ENCODE peak calls at places on chromosomes 13 and 19, in four cellular contexts. One of them, this sample, is unnamed.

GRCh38 chr19:18856385-18857126 is 24.8 kb downstream of the UPF1 start:
- DNase-seq in nephron progenitor cell: no peak
- DNase-seq in neural crest cell: no peak
- DNase-seq in DMS 273 treated with DMSO at 0.1 percent for 48 hours: no peak
- DNase-seq in this sample: peak; percentile 50

GRCh38 chr19:47391510-47392223 is 27.7 kb downstream of the MEIS3 start:
- DNase-seq in neural crest cell: peak; percentile 94
- DNase-seq in DMS 273 treated with DMSO at 0.1 percent for 48 hours: peak; percentile 31
- DNase-seq in nephron progenitor cell: peak; percentile 85
- DNase-seq in this sample: peak; percentile 91

GRCh38 chr13:29402168-29402621 is 193.3 kb downstream of the SLC7A1 start:
- DNase-seq in DMS 273 treated with DMSO at 0.1 percent for 48 hours: no peak
- DNase-seq in neural crest cell: no peak
- DNase-seq in nephron progenitor cell: no peak
- DNase-seq in this sample: no peak

GRCh38 chr13:77274126-77274525 is 52.8 kb downstream of the MYCBP2 start:
- DNase-seq in nephron progenitor cell: no peak
- DNase-seq in DMS 273 treated with DMSO at 0.1 percent for 48 hours: no peak
- DNase-seq in neural crest cell: no peak
- DNase-seq in this sample: no peak

GRCh38 chr13:106172176-106172905 is 363.1 kb downstream of the EFNB2 start:
- DNase-seq in DMS 273 treated with DMSO at 0.1 percent for 48 hours: no peak
- DNase-seq in neural crest cell: no peak
- DNase-seq in nephron progenitor cell: no peak
- DNase-seq in this sample: no peak

GRCh38 chr19:17209126-17210036 is 5.8 kb upstream of the USE1 start:
- DNase-seq in DMS 273 treated with DMSO at 0.1 percent for 48 hours: no peak
- DNase-seq in neural crest cell: peak; percentile 31
- DNase-seq in nephron progenitor cell: peak; percentile 91
- DNase-seq in this sample: peak; percentile 95

GRCh38 chr19:16628984-16629691 is 1.1 kb upstream of the MED26 start:
- DNase-seq in neural crest cell: no peak
- DNase-seq in DMS 273 treated with DMSO at 0.1 percent for 48 hours: peak; percentile 48
- DNase-seq in nephron progenitor cell: peak; percentile 32
- DNase-seq in this sample: peak; percentile 25

GRCh38 chr19:15464394-15465385 is at the start of gene RASAL3:
- DNase-seq in nephron progenitor cell: no peak
- DNase-seq in DMS 273 treated with DMSO at 0.1 percent for 48 hours: no peak
- DNase-seq in neural crest cell: no peak
- DNase-seq in this sample: no peak

GRCh38 chr19:47853003-47853402 is 6.0 kb upstream of the TPRX2 start:
- DNase-seq in nephron progenitor cell: no peak
- DNase-seq in DMS 273 treated with DMSO at 0.1 percent for 48 hours: no peak
- DNase-seq in neural crest cell: no peak
- DNase-seq in this sample: no peak

GRCh38 chr19:49335071-49335783 is at the start of gene CD37:
- DNase-seq in DMS 273 treated with DMSO at 0.1 percent for 48 hours: no peak
- DNase-seq in neural crest cell: no peak
- DNase-seq in nephron progenitor cell: no peak
- DNase-seq in this sample: no peak

GRCh38 chr13:41231025-41231677 is 32.2 kb downstream of the MTRF1 start:
- DNase-seq in nephron progenitor cell: no peak
- DNase-seq in DMS 273 treated with DMSO at 0.1 percent for 48 hours: no peak
- DNase-seq in neural crest cell: no peak
- DNase-seq in this sample: no peak

GRCh38 chr19:10544242-10544752 is 593 bp downstream of the ATG4D start:
- DNase-seq in neural crest cell: no peak
- DNase-seq in DMS 273 treated with DMSO at 0.1 percent for 48 hours: no peak
- DNase-seq in nephron progenitor cell: no peak
- DNase-seq in this sample: no peak

GRCh38 chr19:13463296-13463695 is 43.0 kb downstream of the CACNA1A start:
- DNase-seq in nephron progenitor cell: peak; percentile 85
- DNase-seq in neural crest cell: peak; percentile 61
- DNase-seq in DMS 273 treated with DMSO at 0.1 percent for 48 hours: no peak
- DNase-seq in this sample: no peak

GRCh38 chr13:86282450-86282849 is 483.2 kb upstream of the SLITRK6 start:
- DNase-seq in nephron progenitor cell: no peak
- DNase-seq in neural crest cell: no peak
- DNase-seq in DMS 273 treated with DMSO at 0.1 percent for 48 hours: no peak
- DNase-seq in this sample: no peak

GRCh38 chr13:73521291-73521626 is 462.5 kb downstream of the KLF5 start:
- DNase-seq in neural crest cell: no peak
- DNase-seq in nephron progenitor cell: no peak
- DNase-seq in DMS 273 treated with DMSO at 0.1 percent for 48 hours: no peak
- DNase-seq in this sample: no peak

GRCh38 chr19:30752201-30752600 is 380.0 kb downstream of the ZNF536 start:
- DNase-seq in DMS 273 treated with DMSO at 0.1 percent for 48 hours: no peak
- DNase-seq in nephron progenitor cell: no peak
- DNase-seq in neural crest cell: no peak
- DNase-seq in this sample: no peak

This sample was measured in HAP-1.